ENCODE peak calls at places on chromosomes 12 and 14, in six cellular contexts. H, V, Q, O, J and T are unnamed samples.

GRCh38 chr12:110002691-110003515 is 3.7 kb downstream of the ANKRD13A start:
- DNase-seq in V (peak), Q (no peak), O (no peak), H (no peak), J (peak), T (peak)

GRCh38 chr12:101051901-101052550 is 158.0 kb downstream of the SLC5A8 start:
- DNase-seq in Q (no peak), V (peak), H (no peak), O (no peak), J (peak), T (no peak)

GRCh38 chr12:122135437-122136031 is 38.5 kb downstream of the IL31 start:
- DNase-seq in J (no peak), H (no peak), V (no peak), O (no peak), Q (no peak), T (no peak)

GRCh38 chr12:92953747-92954146 is 24.7 kb upstream of the EEA1 start:
- DNase-seq in O (no peak), H (no peak), Q (no peak), J (no peak), V (no peak), T (no peak)

GRCh38 chr14:95460647-95461478 is 55.6 kb downstream of the SYNE3 start:
- DNase-seq in Q (no peak), H (no peak), O (no peak), J (peak), V (peak), T (peak)

GRCh38 chr14:22560638-22561365 is 28.2 kb downstream of the DAD1 start:
- DNase-seq in V (no peak), O (no peak), J (no peak), Q (peak), H (no peak), T (no peak)

GRCh38 chr12:50085615-50085928 is 430 bp downstream of the SMARCD1 start:
- DNase-seq in Q (no peak), H (no peak), O (no peak), V (no peak), J (no peak), T (no peak)

GRCh38 chr12:14959463-14959862 is 1.9 kb downstream of the ARHGDIB start:
- DNase-seq in J (no peak), Q (no peak), H (no peak), O (no peak), V (no peak), T (no peak)

GRCh38 chr14:37936971-37937370 is 270.7 kb upstream of the SSTR1 start:
- DNase-seq in H (no peak), V (no peak), J (no peak), O (no peak), Q (no peak), T (no peak)

GRCh38 chr12:70756118-70756517 is 118.9 kb upstream of the PTPRB start:
- DNase-seq in V (peak), Q (no peak), O (no peak), H (no peak), J (peak), T (peak)

GRCh38 chr14:70555890-70556289 is 21.1 kb upstream of the ADAM20 start:
- DNase-seq in O (no peak), V (no peak), H (no peak), Q (no peak), J (peak), T (no peak)

GRCh38 chr12:101298426-101298825 is 18.5 kb downstream of the UTP20 start:
- DNase-seq in V (peak), O (no peak), J (peak), H (no peak), Q (no peak), T (peak)

GRCh38 chr12:55060470-55060869 is 40.7 kb downstream of the NEUROD4 start:
- DNase-seq in J (no peak), Q (no peak), H (no peak), V (peak), O (no peak), T (no peak)

GRCh38 chr14:99252940-99253868 is 18.8 kb downstream of the BCL11B start:
- DNase-seq in O (no peak), Q (no peak), H (no peak), J (no peak), V (no peak), T (no peak)

GRCh38 chr14:100155049-100155621 is 4.3 kb downstream of the DEGS2 start:
- DNase-seq in V (peak), O (no peak), Q (no peak), H (no peak), J (peak), T (peak)

GRCh38 chr12:129063600-129063999 is 210.3 kb downstream of the GLT1D1 start:
- DNase-seq in O (no peak), V (no peak), H (no peak), Q (no peak), J (no peak), T (no peak)

GRCh38 chr14:61326847-61327246 is 5.5 kb downstream of the PRKCH start:
- DNase-seq in V (no peak), H (no peak), Q (peak), J (peak), O (no peak), T (no peak)

GRCh38 chr12:20436367-20436766 is 68.0 kb downstream of the PDE3A start:
- DNase-seq in Q (no peak), J (no peak), O (no peak), H (no peak), V (no peak), T (no peak)

GRCh38 chr12:93468008-93468371 is 676 bp downstream of the MRPL42 start:
- DNase-seq in O (no peak), H (no peak), V (no peak), J (no peak), Q (no peak), T (no peak)

GRCh38 chr12:116673713-116674112 is 64.2 kb downstream of the SPRING1 start:
- DNase-seq in J (no peak), H (no peak), O (no peak), V (no peak), Q (no peak), T (no peak)

GRCh38 chr14:87894920-87895319 is 98.1 kb downstream of the GALC start:
- DNase-seq in J (no peak), Q (no peak), H (no peak), V (no peak), O (no peak), T (no peak)

GRCh38 chr12:31323466-31324115 is 2.4 kb downstream of the SINHCAF start:
- DNase-seq in Q (peak), V (peak), O (no peak), H (no peak), J (peak), T (peak)

GRCh38 chr14:68669644-68670343 is 123.1 kb downstream of the ZFP36L1 start:
- DNase-seq in V (no peak), O (no peak), J (no peak), Q (no peak), H (no peak), T (no peak)

GRCh38 chr12:8829621-8830020 is 7.2 kb downstream of the A2ML1 start:
- DNase-seq in J (no peak), H (no peak), O (no peak), V (no peak), Q (no peak), T (no peak)

GRCh38 chr12:65902504-65902903 is 78.2 kb downstream of the HMGA2 start:
- DNase-seq in O (no peak), Q (no peak), H (no peak), V (no peak), J (peak), T (peak)

GRCh38 chr12:46990211-46990610 is 89.2 kb upstream of the PCED1B start:
- DNase-seq in Q (no peak), O (no peak), J (no peak), H (no peak), V (no peak), T (no peak)

GRCh38 chr14:24080888-24081738 is 9.8 kb downstream of the CPNE6 start:
- DNase-seq in J (no peak), H (no peak), V (peak), Q (peak), O (no peak), T (no peak)
- TF ChIP-seq CTCF in J (no peak), H (no peak), V (no peak), Q (no peak), O (no peak), T (no peak)

GRCh38 chr14:76917759-76918175 is 91.6 kb downstream of the LRRC74A start:
- DNase-seq in O (no peak), V (no peak), H (no peak), Q (peak), J (no peak), T (no peak)

GRCh38 chr14:76918176-76918750 is 92.1 kb downstream of the LRRC74A start:
- DNase-seq in O (no peak), J (peak), Q (peak), H (no peak), V (peak), T (peak)

GRCh38 chr14:76919431-76919810 is 93.2 kb downstream of the LRRC74A start:
- DNase-seq in O (no peak), Q (peak), V (peak), H (no peak), J (no peak), T (no peak)

GRCh38 chr14:76918751-76919421 is 92.7 kb downstream of the LRRC74A start:
- DNase-seq in Q (peak), J (peak), O (peak), H (no peak), V (peak), T (peak)

DNA sequence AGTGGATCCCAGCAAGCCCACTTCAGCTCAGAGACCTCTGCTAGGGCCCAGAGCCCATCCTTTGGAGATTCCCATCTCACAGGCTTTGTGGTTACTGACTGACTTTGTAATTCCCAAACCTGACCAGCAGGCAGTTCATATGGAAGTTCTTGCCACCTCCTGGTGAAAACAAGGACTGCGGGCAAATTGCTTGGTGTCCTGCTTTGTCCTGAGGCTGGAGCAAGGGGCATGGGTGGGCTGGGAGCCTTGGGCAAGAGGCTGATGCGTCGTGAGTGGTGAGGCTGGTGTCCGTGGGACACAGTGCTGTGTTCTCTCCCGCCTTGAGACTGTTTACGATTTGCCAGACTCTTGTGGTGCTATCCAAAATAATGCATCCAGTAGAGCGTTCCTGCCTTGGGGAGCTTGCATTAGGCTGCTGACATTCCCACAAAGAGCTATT is 91.0 kb downstream of the LRRC74A start:
- DNase-seq in H (no peak), J (peak), Q (peak), O (no peak), V (peak), T (peak)
- TF ChIP-seq CTCF in H (peak), J (peak), Q (no peak), O (peak), V (peak), T (peak)

DNA sequence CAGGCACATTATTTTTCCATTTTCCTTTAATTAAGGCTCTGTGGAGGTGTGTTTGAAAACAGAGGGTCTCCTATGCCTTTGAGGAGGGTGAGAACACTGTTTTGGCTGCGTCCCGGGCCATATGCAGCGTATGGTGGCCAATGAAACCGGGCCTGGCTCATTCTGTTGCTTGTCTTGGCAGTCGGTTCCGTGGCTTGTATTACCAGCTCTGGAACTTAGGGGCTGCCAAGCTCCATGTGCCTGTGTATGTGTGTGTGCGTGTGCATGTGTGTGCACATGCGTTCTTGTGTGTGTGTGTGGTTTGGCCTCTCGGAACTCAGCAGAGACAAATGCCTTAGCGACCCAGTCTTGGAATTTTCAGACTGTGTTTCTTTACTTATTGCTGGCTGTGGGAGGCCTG is 2.7 kb downstream of the JDP2 start:
- DNase-seq in H (no peak), V (no peak), Q (peak), J (peak), O (no peak), T (no peak)
- TF ChIP-seq CTCF in H (no peak), V (no peak), Q (no peak), J (no peak), O (no peak), T (no peak)

GRCh38 chr12:29309320-29309902 is 71.6 kb downstream of the ERGIC2 start:
- DNase-seq in Q (no peak), J (peak), V (peak), O (no peak), H (no peak), T (peak)
- TF ChIP-seq CTCF in Q (no peak), J (no peak), V (peak), O (peak), H (peak), T (peak)

DNA sequence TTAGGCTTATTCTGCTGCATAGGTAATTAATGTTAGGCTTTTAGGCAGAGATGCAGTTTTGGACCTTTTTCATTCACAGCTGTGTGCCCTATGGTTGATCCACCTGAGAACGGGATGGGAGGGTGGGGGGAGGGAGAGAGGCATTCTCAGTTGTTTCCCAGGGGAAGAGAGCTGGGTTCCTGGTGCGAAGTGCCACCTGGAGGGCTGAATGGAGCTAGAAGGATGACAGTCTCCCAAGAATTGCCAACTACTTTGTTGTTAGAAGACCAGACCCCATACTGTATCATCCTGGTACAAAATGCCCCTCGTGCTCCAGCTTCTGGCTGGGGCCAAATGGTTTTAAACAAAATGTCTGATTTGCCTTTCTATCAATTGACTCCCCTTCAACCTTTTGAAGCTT is 154.3 kb downstream of the APAF1 start:
- DNase-seq in O (no peak), Q (no peak), V (no peak), H (no peak), J (no peak), T (no peak)
- TF ChIP-seq CTCF in O (no peak), Q (no peak), V (no peak), H (no peak), J (no peak), T (no peak)

DNA sequence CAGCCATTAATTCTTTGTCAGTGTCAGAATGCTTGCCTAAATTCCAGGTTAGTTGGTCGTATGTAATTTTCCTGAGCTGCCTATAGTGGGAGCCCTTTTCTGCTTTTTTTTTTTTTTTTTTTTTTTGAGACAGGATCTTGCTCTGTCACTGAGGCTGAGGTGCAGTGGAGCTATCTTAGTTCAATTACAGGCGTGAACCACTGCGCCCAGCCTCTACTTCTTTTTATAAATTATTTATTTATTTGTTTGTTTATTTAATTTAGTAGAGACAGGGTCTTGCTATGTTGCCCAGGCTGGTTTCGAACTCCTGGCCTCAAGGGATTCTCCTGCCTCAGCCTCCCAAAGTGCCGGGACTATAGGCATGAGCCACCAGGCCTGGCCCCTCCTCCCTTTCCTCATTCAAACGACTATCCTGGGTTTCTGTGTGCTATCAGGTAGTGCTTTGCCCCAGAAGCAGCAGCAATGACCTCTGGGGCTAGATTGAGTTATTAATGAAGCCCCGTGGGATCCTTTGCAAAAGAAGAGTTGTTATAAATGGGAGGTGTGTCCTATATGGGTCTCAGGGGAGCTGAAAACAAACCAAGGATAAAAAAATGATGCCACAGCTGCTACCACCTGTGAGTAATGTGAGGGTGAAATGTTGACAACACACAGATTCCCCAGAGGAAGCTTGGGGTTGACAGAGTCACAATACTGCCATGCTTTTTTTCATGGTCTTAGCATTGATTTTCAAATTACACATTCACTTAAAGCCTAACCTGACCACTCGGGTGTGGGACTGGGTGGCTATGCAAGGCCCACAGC is 34.6 kb upstream of the NFKBIA start:
- DNase-seq in Q (no peak), O (no peak), J (no peak), V (peak), H (no peak), T (no peak)
- TF ChIP-seq CTCF in Q (no peak), O (peak), J (peak), V (peak), H (peak), T (peak)

GRCh38 chr14:105223260-105223659 is 25.1 kb upstream of the BTBD6 start:
- DNase-seq in Q (no peak), J (no peak), H (no peak), O (no peak), V (no peak), T (no peak)
- TF ChIP-seq CTCF in Q (no peak), J (no peak), H (no peak), O (no peak), V (no peak), T (no peak)

GRCh38 chr12:112102127-112102526 is 6.5 kb downstream of the NAA25 start:
- DNase-seq in O (no peak), V (no peak), H (no peak), J (no peak), Q (no peak), T (no peak)
- TF ChIP-seq CTCF in O (no peak), V (no peak), H (no peak), J (no peak), Q (no peak), T (no peak)

DNA sequence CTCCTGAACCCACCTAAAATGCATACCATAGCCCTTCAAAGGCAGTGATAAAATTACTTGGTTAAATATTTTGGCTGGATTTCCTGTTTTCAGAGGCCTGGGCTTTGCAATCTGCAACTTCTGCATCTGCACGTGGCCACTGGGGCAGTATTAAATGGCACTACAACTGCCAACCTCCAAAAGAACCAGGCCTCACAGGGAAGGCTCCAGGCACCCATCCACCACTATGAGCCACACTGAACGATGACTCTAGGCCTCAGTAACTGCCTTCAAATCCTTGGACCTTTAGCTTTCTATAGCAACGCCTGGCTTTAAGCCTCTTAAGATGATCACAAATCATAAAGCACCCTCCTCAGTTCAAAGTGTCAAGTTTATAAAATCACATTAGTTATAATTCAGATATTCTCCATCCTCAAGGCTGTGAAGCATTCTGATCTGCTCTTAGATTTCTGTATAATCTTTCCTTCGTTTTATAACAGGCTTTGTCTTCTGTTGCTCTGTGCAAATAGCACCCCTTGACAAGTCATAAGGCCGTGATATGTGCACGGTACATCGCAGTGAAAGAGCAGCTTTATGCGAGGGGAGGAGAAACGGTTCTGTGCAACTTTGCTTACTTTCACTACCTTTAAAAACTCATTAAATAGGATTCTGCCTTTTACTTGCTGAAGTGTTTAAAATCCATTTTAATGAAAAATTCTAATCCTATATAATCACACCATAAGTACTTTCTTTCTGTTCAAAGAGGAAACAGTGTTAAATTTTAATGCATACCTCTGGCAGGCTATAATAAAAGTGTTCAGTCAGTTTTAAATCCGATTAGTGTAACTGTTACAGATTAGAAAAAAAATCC is 196.4 kb upstream of the G2E3 start:
- DNase-seq in O (no peak), H (no peak), V (no peak), J (no peak), Q (no peak), T (no peak)
- TF ChIP-seq CTCF in O (no peak), H (no peak), V (no peak), J (no peak), Q (no peak), T (no peak)

DNA sequence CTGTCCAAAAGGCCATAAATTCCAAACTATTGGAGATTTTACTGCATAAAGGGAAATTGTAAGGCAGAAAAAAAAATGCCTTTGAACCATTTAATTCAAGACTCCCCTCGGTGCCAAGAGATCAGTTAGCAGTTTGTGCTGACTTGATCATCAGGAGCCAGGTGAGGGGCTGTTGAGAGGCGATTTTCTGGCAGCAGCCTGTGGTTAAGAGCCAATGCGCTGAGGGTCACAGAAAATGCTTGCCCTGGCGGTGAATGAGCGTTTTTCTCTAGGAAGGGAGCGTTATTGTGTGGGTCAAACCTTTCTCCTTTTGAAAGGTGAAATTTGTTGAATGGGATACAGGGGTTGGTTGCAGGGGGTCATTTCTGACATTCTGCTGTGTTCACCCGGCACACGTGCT is 4.7 kb downstream of the SRRM4 start:
- DNase-seq in H (no peak), J (no peak), V (no peak), O (no peak), Q (no peak), T (no peak)
- TF ChIP-seq CTCF in H (no peak), J (no peak), V (no peak), O (no peak), Q (no peak), T (no peak)